ENCODE peak calls at places on chromosomes 16 and 17, in nine cellular contexts. N is DMS153; C is activated effector memory CD4-positive, alpha-beta T cell treated with anti-CD3 and anti-CD28 coated beads, Interleukin-2, amount 50 U/mL, for 16 hours; Y is stimulated activated CD8-positive, alpha-beta memory T cell treated with anti-CD3 and anti-CD28 coated beads, Interleukin-4, amount 100 ng/mL, for 24 hours; U is amniotic stem cell; E is endothelial cell; L is NAMALWA; D is neuronal stem cell; M is PC-3. O is an unnamed sample.

GRCh38 chr16:85916141-85916890 is 17.4 kb downstream of the IRF8 start:
- DNase-seq in C (no peak), Y (no peak), U (no peak), D (no peak), E (no peak), L (no peak), N (no peak), M (peak; percentile 27), O (no peak)

GRCh38 chr16:56847173-56847948 is 17.6 kb upstream of the SLC12A3 start:
- DNase-seq in N (no peak), Y (no peak), M (no peak), D (no peak), E (no peak), L (no peak), C (no peak), U (no peak), O (no peak)

GRCh38 chr17:58330544-58330996 is 2.0 kb upstream of the TSPOAP1 start:
- DNase-seq in N (no peak), U (no peak), M (no peak), L (no peak), Y (no peak), D (no peak), E (no peak), C (peak; percentile 75), O (no peak)

GRCh38 chr16:21589551-21589950 is 9.8 kb upstream of the METTL9 start:
- DNase-seq in U (no peak), C (no peak), L (no peak), Y (no peak), N (no peak), E (no peak), D (no peak), M (no peak), O (no peak)

GRCh38 chr17:17434477-17434876 is 42.3 kb upstream of the MED9 start:
- DNase-seq in Y (no peak), M (no peak), U (no peak), L (no peak), C (no peak), D (no peak), E (no peak), N (no peak), O (no peak)

GRCh38 chr17:30920683-30921543 is 832 bp upstream of the ADAP2 start:
- DNase-seq in Y (no peak), M (no peak), E (no peak), N (peak; percentile 2), U (no peak), D (no peak), C (no peak), L (no peak), O (no peak)

GRCh38 chr17:73340093-73340596 is 28.3 kb upstream of the CDC42EP4 start:
- DNase-seq in U (peak; percentile 84), N (no peak), Y (no peak), L (no peak), M (peak; percentile 96), E (no peak), C (no peak), D (no peak), O (no peak)

GRCh38 chr17:73689596-73690275 is 45.5 kb upstream of the SDK2 start:
- DNase-seq in N (no peak), U (no peak), D (no peak), Y (no peak), E (no peak), C (no peak), M (no peak), L (no peak), O (no peak)

GRCh38 chr17:58755577-58756245 is at the start of gene PPM1E:
- DNase-seq in E (peak; percentile 80), C (peak; percentile 76), D (peak; percentile 97), M (peak; percentile 26), Y (peak; percentile 20), L (peak; percentile 79), N (peak; percentile 61), U (no peak), O (peak; percentile 27)

GRCh38 chr16:28543072-28543471 is 4.3 kb upstream of the NUPR1 start:
- DNase-seq in L (no peak), Y (no peak), D (no peak), N (peak; percentile 93), E (no peak), U (no peak), C (no peak), M (no peak), O (no peak)

GRCh38 chr17:68255731-68256538 is 8.1 kb downstream of the AMZ2 start:
- DNase-seq in L (no peak), C (peak; percentile 69), D (no peak), E (no peak), Y (no peak), M (no peak), U (no peak), N (no peak), O (no peak)

GRCh38 chr16:88593489-88593888 is 23.3 kb downstream of the ZC3H18 start:
- DNase-seq in D (no peak), U (no peak), Y (no peak), M (no peak), C (no peak), E (no peak), L (no peak), N (no peak), O (no peak)

GRCh38 chr17:19354123-19354522 is 8.4 kb downstream of the B9D1 start:
- DNase-seq in U (peak; percentile 87), C (no peak), L (no peak), D (no peak), Y (no peak), M (peak; percentile 93), N (no peak), E (no peak), O (no peak)

GRCh38 chr16:55349867-55350266 is 25.9 kb downstream of the IRX6 start:
- DNase-seq in N (no peak), L (no peak), D (no peak), M (no peak), E (no peak), C (no peak), U (no peak), Y (no peak), O (no peak)

GRCh38 chr16:1575578-1575977 is 36.3 kb downstream of the IFT140 start:
- DNase-seq in M (no peak), N (no peak), D (no peak), E (no peak), Y (no peak), U (no peak), C (no peak), L (no peak), O (no peak)

GRCh38 chr16:9499921-9500593 is 408.6 kb downstream of the HAPSTR1 start:
- DNase-seq in D (peak; percentile 41), N (no peak), M (no peak), E (no peak), U (no peak), Y (no peak), L (no peak), C (no peak), O (no peak)

GRCh38 chr16:85860413-85861094 is 38.4 kb upstream of the IRF8 start:
- DNase-seq in D (no peak), L (no peak), N (no peak), C (no peak), E (no peak), M (no peak), U (no peak), Y (no peak), O (no peak)

GRCh38 chr16:667780-668518 is at the start of gene RHOT2:
- DNase-seq in Y (peak; percentile 91), U (peak; percentile 79), M (peak; percentile 86), D (peak; percentile 89), C (peak; percentile 97), E (peak; percentile 94), L (peak; percentile 93), N (peak; percentile 72), O (peak; percentile 93)

GRCh38 chr17:77769215-77769614 is 189.3 kb upstream of the TNRC6C start:
- DNase-seq in D (no peak), Y (no peak), U (no peak), M (peak; percentile 26), C (no peak), L (peak; percentile 12), E (no peak), N (peak; percentile 55), O (no peak)

GRCh38 chr16:86590501-86591144 is 12.3 kb downstream of the FOXL1 start:
- DNase-seq in U (peak; percentile 62), Y (no peak), C (no peak), D (no peak), N (no peak), M (peak; percentile 89), L (no peak), E (no peak), O (no peak)

GRCh38 chr17:4505187-4505586 is 6.5 kb downstream of the SPNS2 start:
- DNase-seq in Y (no peak), U (no peak), D (no peak), E (no peak), C (no peak), L (no peak), M (peak; percentile 53), N (no peak), O (no peak)